ENCODE peak calls at places on chromosomes 6 and 20, in four cellular contexts. B is RWPE1, I is RKO, V is ovary. H is an unnamed sample.

GRCh38 chr6:122484760-122485159 is 13.2 kb upstream of the SERINC1 start:
- DNase-seq in I (no peak), V (no peak), B (no peak), H (no peak)

GRCh38 chr20:8722277-8722928 is 346.5 kb upstream of the PLCB4 start:
- DNase-seq in V (peak; percentile 18), B (peak; percentile 51), I (peak; percentile 79), H (peak; percentile 35)

GRCh38 chr20:46010491-46011405 is 2.0 kb downstream of the MMP9 start:
- DNase-seq in B (no peak), V (no peak), I (no peak), H (no peak)

GRCh38 chr6:30323806-30324205 is 2.9 kb upstream of the TRIM39 start:
- DNase-seq in B (peak; percentile 32), V (no peak), I (peak; percentile 69), H (no peak)

GRCh38 chr6:19991176-19991575 is 154.0 kb downstream of the ID4 start:
- DNase-seq in V (no peak), I (no peak), B (no peak), H (no peak)

GRCh38 chr6:133648576-133648975 is 240.3 kb upstream of the TCF21 start:
- DNase-seq in I (no peak), B (no peak), V (no peak), H (no peak)

GRCh38 chr6:129494586-129494985 is 215.4 kb downstream of the ARHGAP18 start:
- DNase-seq in I (no peak), B (no peak), V (no peak), H (no peak)

GRCh38 chr6:1612902-1613301 is 3.2 kb downstream of the FOXC1 start:
- DNase-seq in B (peak; percentile 41), I (no peak), V (no peak), H (no peak)

GRCh38 chr6:6277418-6277817 is 43.0 kb downstream of the F13A1 start:
- DNase-seq in I (peak; percentile 2), B (peak; percentile 32), V (no peak), H (no peak)

GRCh38 chr6:69390125-69390524 is 406.7 kb downstream of the LMBRD1 start:
- DNase-seq in B (no peak), V (no peak), I (no peak), H (no peak)

GRCh38 chr6:106702451-106703110 is 73.2 kb downstream of the QRSL1 start:
- DNase-seq in V (no peak), I (no peak), B (no peak), H (no peak)

GRCh38 chr6:142605922-142606321 is 304.1 kb downstream of the ADGRG6 start:
- DNase-seq in V (no peak), B (peak; percentile 17), I (no peak), H (no peak)

GRCh38 chr6:52136055-52136454 is 48.6 kb upstream of the PKHD1 start:
- DNase-seq in V (no peak), B (no peak), I (no peak), H (no peak)

GRCh38 chr6:169755162-169755561 is 3.7 kb downstream of the ERMARD start:
- DNase-seq in I (no peak), B (no peak), V (no peak), H (no peak)

GRCh38 chr20:12201289-12201991 is 283.7 kb downstream of the BTBD3 start:
- DNase-seq in V (no peak), I (peak; percentile 34), B (no peak), H (no peak)

GRCh38 chr6:81636930-81637568 is 115.4 kb downstream of the TENT5A start:
- DNase-seq in V (no peak), I (no peak), B (no peak), H (no peak)

GRCh38 chr6:29943053-29943966 is 978 bp downstream of the HLA-A start:
- DNase-seq in B (no peak), V (no peak), I (peak; percentile 36), H (no peak)

GRCh38 chr6:130885392-130886192 is 58.4 kb downstream of the SMLR1 start:
- DNase-seq in V (peak; percentile 72), B (peak; percentile 57), I (peak; percentile 74), H (peak; percentile 84)

GRCh38 chr20:58342104-58342945 is 32.8 kb downstream of the RAB22A start:
- DNase-seq in I (peak; percentile 34), B (peak; percentile 94), V (no peak), H (no peak)

H was measured in mucosa of gallbladder.